ENCODE peak calls at places on chromosome 15, in eight cellular contexts. One of them, this sample, is unnamed.

GRCh38 chr15:34737379-34737928 is 17.3 kb downstream of the GJD2 start:
- DNase-seq in choroid plexus epithelial cell: no peak
- DNase-seq in GM10248: no peak
- DNase-seq in foreskin keratinocyte: peak; percentile 20
- DNase-seq in mesothelial cell of epicardium: no peak
- DNase-seq in heart right ventricle: peak; percentile 29
- DNase-seq in CD8-positive, alpha-beta T cell: no peak
- DNase-seq in OCI-LY7: no peak
- DNase-seq in this sample: no peak

GRCh38 chr15:28942046-28942445 is 56.3 kb downstream of the APBA2 start:
- DNase-seq in choroid plexus epithelial cell: no peak
- DNase-seq in GM10248: no peak
- DNase-seq in foreskin keratinocyte: no peak
- DNase-seq in mesothelial cell of epicardium: no peak
- DNase-seq in heart right ventricle: no peak
- DNase-seq in CD8-positive, alpha-beta T cell: peak; percentile 63
- DNase-seq in OCI-LY7: no peak
- DNase-seq in this sample: no peak

GRCh38 chr15:85771781-85772445 is 22.8 kb downstream of the KLHL25 start:
- DNase-seq in choroid plexus epithelial cell: peak; percentile 39
- DNase-seq in GM10248: no peak
- DNase-seq in foreskin keratinocyte: no peak
- DNase-seq in mesothelial cell of epicardium: no peak
- DNase-seq in heart right ventricle: no peak
- DNase-seq in CD8-positive, alpha-beta T cell: no peak
- DNase-seq in OCI-LY7: no peak
- DNase-seq in this sample: no peak

GRCh38 chr15:72398648-72399047 is 543 bp downstream of the TMEM202 start:
- DNase-seq in choroid plexus epithelial cell: no peak
- DNase-seq in GM10248: no peak
- DNase-seq in foreskin keratinocyte: no peak
- DNase-seq in mesothelial cell of epicardium: no peak
- DNase-seq in heart right ventricle: no peak
- DNase-seq in CD8-positive, alpha-beta T cell: no peak
- DNase-seq in OCI-LY7: no peak
- DNase-seq in this sample: no peak

GRCh38 chr15:48285329-48286214 is 45.7 kb upstream of the DUT start:
- DNase-seq in choroid plexus epithelial cell: peak; percentile 96
- DNase-seq in GM10248: peak; percentile 53
- DNase-seq in foreskin keratinocyte: peak; percentile 31
- DNase-seq in mesothelial cell of epicardium: no peak
- DNase-seq in heart right ventricle: peak; percentile 61
- DNase-seq in CD8-positive, alpha-beta T cell: peak; percentile 15
- DNase-seq in OCI-LY7: peak; percentile 76
- DNase-seq in this sample: peak; percentile 47

GRCh38 chr15:33068531-33068990 is 126.0 kb downstream of the FMN1 start:
- DNase-seq in choroid plexus epithelial cell: no peak
- DNase-seq in GM10248: no peak
- DNase-seq in foreskin keratinocyte: peak; percentile 51
- DNase-seq in mesothelial cell of epicardium: no peak
- DNase-seq in heart right ventricle: peak; percentile 19
- DNase-seq in CD8-positive, alpha-beta T cell: no peak
- DNase-seq in OCI-LY7: no peak
- DNase-seq in this sample: no peak

GRCh38 chr15:82750831-82751181 is 41.1 kb upstream of the AP3B2 start:
- DNase-seq in choroid plexus epithelial cell: peak; percentile 32
- DNase-seq in GM10248: peak; percentile 32
- DNase-seq in foreskin keratinocyte: no peak
- DNase-seq in mesothelial cell of epicardium: no peak
- DNase-seq in heart right ventricle: no peak
- DNase-seq in CD8-positive, alpha-beta T cell: peak; percentile 16
- DNase-seq in OCI-LY7: peak; percentile 71
- DNase-seq in this sample: peak; percentile 42

GRCh38 chr15:96340611-96341464 is 10.3 kb downstream of the NR2F2 start:
- DNase-seq in choroid plexus epithelial cell: peak; percentile 71
- DNase-seq in GM10248: no peak
- DNase-seq in foreskin keratinocyte: no peak
- DNase-seq in mesothelial cell of epicardium: no peak
- DNase-seq in heart right ventricle: no peak
- DNase-seq in CD8-positive, alpha-beta T cell: no peak
- DNase-seq in OCI-LY7: no peak
- DNase-seq in this sample: no peak

GRCh38 chr15:48861813-48862431 is 16.0 kb upstream of the EID1 start:
- DNase-seq in choroid plexus epithelial cell: peak; percentile 89
- DNase-seq in GM10248: peak; percentile 56
- DNase-seq in foreskin keratinocyte: no peak
- DNase-seq in mesothelial cell of epicardium: no peak
- DNase-seq in heart right ventricle: peak; percentile 33
- DNase-seq in CD8-positive, alpha-beta T cell: peak; percentile 35
- DNase-seq in OCI-LY7: peak; percentile 77
- DNase-seq in this sample: peak; percentile 59

GRCh38 chr15:87576486-87577176 is 679.9 kb downstream of the NTRK3 start:
- DNase-seq in choroid plexus epithelial cell: no peak
- DNase-seq in GM10248: no peak
- DNase-seq in foreskin keratinocyte: no peak
- DNase-seq in mesothelial cell of epicardium: no peak
- DNase-seq in heart right ventricle: no peak
- DNase-seq in CD8-positive, alpha-beta T cell: no peak
- DNase-seq in OCI-LY7: no peak
- DNase-seq in this sample: no peak

GRCh38 chr15:69484837-69485236 is 32.2 kb downstream of the RPLP1 start:
- DNase-seq in choroid plexus epithelial cell: no peak
- DNase-seq in GM10248: no peak
- DNase-seq in foreskin keratinocyte: no peak
- DNase-seq in mesothelial cell of epicardium: no peak
- DNase-seq in heart right ventricle: no peak
- DNase-seq in CD8-positive, alpha-beta T cell: no peak
- DNase-seq in OCI-LY7: no peak
- DNase-seq in this sample: no peak

GRCh38 chr15:57521503-57521902 is 70.2 kb upstream of the MYZAP start:
- DNase-seq in choroid plexus epithelial cell: no peak
- DNase-seq in GM10248: no peak
- DNase-seq in foreskin keratinocyte: no peak
- DNase-seq in mesothelial cell of epicardium: no peak
- DNase-seq in heart right ventricle: no peak
- DNase-seq in CD8-positive, alpha-beta T cell: no peak
- DNase-seq in OCI-LY7: no peak
- DNase-seq in this sample: no peak

GRCh38 chr15:48800811-48801460 is 9.9 kb downstream of the CEP152 start:
- DNase-seq in choroid plexus epithelial cell: peak; percentile 74
- DNase-seq in GM10248: no peak
- DNase-seq in foreskin keratinocyte: no peak
- DNase-seq in mesothelial cell of epicardium: no peak
- DNase-seq in heart right ventricle: no peak
- DNase-seq in CD8-positive, alpha-beta T cell: no peak
- DNase-seq in OCI-LY7: peak; percentile 13
- DNase-seq in this sample: no peak

GRCh38 chr15:39127925-39128617 is 452.8 kb upstream of the THBS1 start:
- DNase-seq in choroid plexus epithelial cell: peak; percentile 94
- DNase-seq in GM10248: no peak
- DNase-seq in foreskin keratinocyte: peak; percentile 85
- DNase-seq in mesothelial cell of epicardium: no peak
- DNase-seq in heart right ventricle: no peak
- DNase-seq in CD8-positive, alpha-beta T cell: no peak
- DNase-seq in OCI-LY7: no peak
- DNase-seq in this sample: no peak

GRCh38 chr15:39127151-39127815 is 453.6 kb upstream of the THBS1 start:
- DNase-seq in choroid plexus epithelial cell: no peak
- DNase-seq in GM10248: no peak
- DNase-seq in foreskin keratinocyte: no peak
- DNase-seq in mesothelial cell of epicardium: no peak
- DNase-seq in heart right ventricle: no peak
- DNase-seq in CD8-positive, alpha-beta T cell: no peak
- DNase-seq in OCI-LY7: no peak
- DNase-seq in this sample: no peak

GRCh38 chr15:39130556-39131379 is 450.1 kb upstream of the THBS1 start:
- DNase-seq in choroid plexus epithelial cell: no peak
- DNase-seq in GM10248: no peak
- DNase-seq in foreskin keratinocyte: no peak
- DNase-seq in mesothelial cell of epicardium: no peak
- DNase-seq in heart right ventricle: no peak
- DNase-seq in CD8-positive, alpha-beta T cell: no peak
- DNase-seq in OCI-LY7: no peak
- DNase-seq in this sample: no peak

GRCh38 chr15:39125904-39126303 is 455.0 kb upstream of the THBS1 start:
- DNase-seq in choroid plexus epithelial cell: peak; percentile 77
- DNase-seq in GM10248: peak; percentile 47
- DNase-seq in foreskin keratinocyte: no peak
- DNase-seq in mesothelial cell of epicardium: no peak
- DNase-seq in heart right ventricle: no peak
- DNase-seq in CD8-positive, alpha-beta T cell: peak; percentile 22
- DNase-seq in OCI-LY7: peak; percentile 31
- DNase-seq in this sample: peak; percentile 61

DNA sequence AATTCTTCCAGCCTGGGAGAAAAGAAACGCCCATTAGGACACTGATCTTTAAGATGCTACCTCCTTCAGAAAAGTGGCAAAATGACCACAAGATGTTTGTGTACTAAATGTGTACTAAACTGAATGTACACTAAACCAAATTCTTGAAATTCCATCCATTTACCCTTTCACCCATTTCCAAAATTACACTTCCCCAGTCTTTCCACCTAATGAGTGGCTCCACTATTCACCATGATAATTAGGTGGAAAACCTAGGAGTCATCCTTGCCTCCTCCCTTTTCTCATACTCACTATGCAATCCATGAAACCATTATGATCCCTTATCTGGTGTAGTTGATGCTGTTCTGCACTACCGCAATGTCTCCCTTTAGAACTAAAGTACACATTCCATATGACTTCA is 452.1 kb upstream of the THBS1 start:
- DNase-seq in choroid plexus epithelial cell: no peak
- DNase-seq in GM10248: no peak
- DNase-seq in foreskin keratinocyte: no peak
- DNase-seq in mesothelial cell of epicardium: no peak
- DNase-seq in heart right ventricle: no peak
- DNase-seq in CD8-positive, alpha-beta T cell: no peak
- DNase-seq in OCI-LY7: no peak
- DNase-seq in this sample: no peak
- TF ChIP-seq CTCF in choroid plexus epithelial cell: no peak
- TF ChIP-seq CTCF in GM10248: no peak
- TF ChIP-seq CTCF in foreskin keratinocyte: no peak
- TF ChIP-seq CTCF in mesothelial cell of epicardium: no peak
- TF ChIP-seq CTCF in heart right ventricle: no peak
- TF ChIP-seq CTCF in CD8-positive, alpha-beta T cell: no peak
- TF ChIP-seq CTCF in OCI-LY7: no peak
- TF ChIP-seq CTCF in this sample: no peak

GRCh38 chr15:93165737-93166136 is 76.7 kb upstream of the RGMA start:
- DNase-seq in choroid plexus epithelial cell: no peak
- DNase-seq in GM10248: no peak
- DNase-seq in foreskin keratinocyte: no peak
- DNase-seq in mesothelial cell of epicardium: no peak
- DNase-seq in heart right ventricle: no peak
- DNase-seq in CD8-positive, alpha-beta T cell: no peak
- DNase-seq in OCI-LY7: no peak
- DNase-seq in this sample: no peak

GRCh38 chr15:93159892-93160398 is 70.9 kb upstream of the RGMA start:
- DNase-seq in choroid plexus epithelial cell: no peak
- DNase-seq in GM10248: no peak
- DNase-seq in foreskin keratinocyte: no peak
- DNase-seq in mesothelial cell of epicardium: no peak
- DNase-seq in heart right ventricle: no peak
- DNase-seq in CD8-positive, alpha-beta T cell: no peak
- DNase-seq in OCI-LY7: no peak
- DNase-seq in this sample: no peak

GRCh38 chr15:93164409-93164808 is 75.4 kb upstream of the RGMA start:
- DNase-seq in choroid plexus epithelial cell: no peak
- DNase-seq in GM10248: no peak
- DNase-seq in foreskin keratinocyte: no peak
- DNase-seq in mesothelial cell of epicardium: no peak
- DNase-seq in heart right ventricle: no peak
- DNase-seq in CD8-positive, alpha-beta T cell: no peak
- DNase-seq in OCI-LY7: no peak
- DNase-seq in this sample: no peak

GRCh38 chr15:93166675-93167074 is 77.7 kb upstream of the RGMA start:
- DNase-seq in choroid plexus epithelial cell: no peak
- DNase-seq in GM10248: no peak
- DNase-seq in foreskin keratinocyte: no peak
- DNase-seq in mesothelial cell of epicardium: no peak
- DNase-seq in heart right ventricle: no peak
- DNase-seq in CD8-positive, alpha-beta T cell: no peak
- DNase-seq in OCI-LY7: no peak
- DNase-seq in this sample: no peak

GRCh38 chr15:93162560-93162959 is 73.5 kb upstream of the RGMA start:
- DNase-seq in choroid plexus epithelial cell: no peak
- DNase-seq in GM10248: no peak
- DNase-seq in foreskin keratinocyte: no peak
- DNase-seq in mesothelial cell of epicardium: no peak
- DNase-seq in heart right ventricle: no peak
- DNase-seq in CD8-positive, alpha-beta T cell: no peak
- DNase-seq in OCI-LY7: no peak
- DNase-seq in this sample: no peak
- TF ChIP-seq CTCF in choroid plexus epithelial cell: no peak
- TF ChIP-seq CTCF in GM10248: no peak
- TF ChIP-seq CTCF in foreskin keratinocyte: no peak
- TF ChIP-seq CTCF in mesothelial cell of epicardium: no peak
- TF ChIP-seq CTCF in heart right ventricle: no peak
- TF ChIP-seq CTCF in CD8-positive, alpha-beta T cell: no peak
- TF ChIP-seq CTCF in OCI-LY7: no peak
- TF ChIP-seq CTCF in this sample: no peak

GRCh38 chr15:43881944-43882343 is 55.1 kb downstream of the WDR76 start:
- DNase-seq in choroid plexus epithelial cell: peak; percentile 13
- DNase-seq in GM10248: no peak
- DNase-seq in foreskin keratinocyte: no peak
- DNase-seq in mesothelial cell of epicardium: no peak
- DNase-seq in heart right ventricle: no peak
- DNase-seq in CD8-positive, alpha-beta T cell: no peak
- DNase-seq in OCI-LY7: no peak
- DNase-seq in this sample: no peak
- TF ChIP-seq CTCF in choroid plexus epithelial cell: peak; percentile 67
- TF ChIP-seq CTCF in GM10248: peak; percentile 35
- TF ChIP-seq CTCF in foreskin keratinocyte: peak; percentile 64
- TF ChIP-seq CTCF in mesothelial cell of epicardium: no peak
- TF ChIP-seq CTCF in heart right ventricle: peak; percentile 51
- TF ChIP-seq CTCF in CD8-positive, alpha-beta T cell: no peak
- TF ChIP-seq CTCF in OCI-LY7: peak; percentile 76
- TF ChIP-seq CTCF in this sample: no peak

DNA sequence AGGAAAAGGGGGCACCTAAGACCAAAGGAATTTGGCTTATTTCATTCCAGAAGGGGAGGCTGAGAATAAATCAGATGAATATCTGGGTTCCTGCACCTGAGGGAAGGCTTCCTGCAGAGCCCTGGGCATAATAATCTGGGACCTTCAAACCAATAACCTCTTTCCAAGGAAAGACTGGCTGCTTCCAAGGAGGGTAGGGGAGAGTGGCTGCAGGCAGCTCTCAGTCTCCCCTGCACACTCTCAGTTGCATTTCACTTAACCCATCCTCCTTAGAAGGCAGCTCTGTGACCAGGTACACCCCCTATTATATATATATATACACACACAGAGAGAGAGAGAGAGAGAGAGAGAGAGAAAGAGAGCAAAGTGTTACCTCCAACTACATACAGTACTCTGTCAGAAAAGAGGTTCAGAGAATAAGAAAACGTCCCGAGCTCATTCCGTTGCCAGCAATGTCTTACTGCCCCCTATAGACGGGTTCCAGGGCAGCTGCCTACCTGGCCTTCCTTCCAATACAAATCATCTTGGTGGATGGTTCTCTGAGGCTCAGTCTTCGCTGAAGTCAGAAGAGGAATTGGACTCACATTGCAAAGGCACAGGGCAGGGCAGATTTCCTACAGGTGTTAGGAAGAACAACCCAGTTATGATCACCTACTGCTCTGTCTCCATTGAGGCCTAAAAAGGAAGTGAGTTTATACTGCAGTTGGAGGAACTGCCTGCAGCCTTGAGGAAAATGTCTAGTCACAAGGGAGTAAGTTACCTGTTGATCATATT is 26.1 kb downstream of the CAPN3 start:
- DNase-seq in choroid plexus epithelial cell: peak; percentile 80
- DNase-seq in GM10248: peak; percentile 54
- DNase-seq in foreskin keratinocyte: no peak
- DNase-seq in mesothelial cell of epicardium: no peak
- DNase-seq in heart right ventricle: no peak
- DNase-seq in CD8-positive, alpha-beta T cell: no peak
- DNase-seq in OCI-LY7: peak; percentile 73
- DNase-seq in this sample: peak; percentile 68
- TF ChIP-seq CTCF in choroid plexus epithelial cell: peak; percentile 94
- TF ChIP-seq CTCF in GM10248: peak; percentile 64
- TF ChIP-seq CTCF in foreskin keratinocyte: peak; percentile 85
- TF ChIP-seq CTCF in mesothelial cell of epicardium: peak; percentile 42
- TF ChIP-seq CTCF in heart right ventricle: peak; percentile 53
- TF ChIP-seq CTCF in CD8-positive, alpha-beta T cell: no peak
- TF ChIP-seq CTCF in OCI-LY7: peak; percentile 95
- TF ChIP-seq CTCF in this sample: peak; percentile 65